ENCODE peak calls at places on chromosomes 5 and 9, in five cellular contexts. E is activated T-helper 1 cell treated with anti-CD3 and anti-CD28 coated beads, Interleukin-12 subunit alpha, Interleukin-12 subunit beta, Interleukin-2, Interleukin-4 antibody, amounts not matched to agents 30 ng/mL and 10 ng/mL and 1 ng/mL, durations not matched to agents 14 hours and 24 hours and 36 hours; S is naive thymus-derived CD8-positive, alpha-beta T cell; X is fibroblast of pulmonary artery; B is neuronal stem cell. M is an unnamed sample.

GRCh38 chr9:37034320-37034937 is 361 bp upstream of the PAX5 start:
- DNase-seq in E (no peak), S (no peak), X (no peak), B (no peak), M (no peak)

GRCh38 chr5:79229357-79230174 is 6.4 kb upstream of the JMY start:
- DNase-seq in B (no peak), S (no peak), X (no peak), E (peak), M (no peak)

GRCh38 chr9:3954950-3955670 is 344.8 kb downstream of the GLIS3 start:
- DNase-seq in X (peak), B (no peak), S (no peak), E (no peak), M (no peak)

GRCh38 chr9:79858509-79858908 is 286.7 kb downstream of the TLE4 start:
- DNase-seq in B (no peak), S (no peak), E (no peak), X (peak), M (no peak)

GRCh38 chr5:31995011-31995410 is 179.1 kb downstream of the GOLPH3 start:
- DNase-seq in B (no peak), S (no peak), X (no peak), E (no peak), M (no peak)

GRCh38 chr5:59731829-59732228 is 161.7 kb downstream of the PDE4D start:
- DNase-seq in E (no peak), X (no peak), S (no peak), B (no peak), M (no peak)

GRCh38 chr5:137753227-137753985 is 757 bp downstream of the HNRNPA0 start:
- DNase-seq in E (peak), X (no peak), S (no peak), B (peak), M (peak)

GRCh38 chr5:95631265-95631957 is 11.5 kb downstream of the GPR150 start:
- DNase-seq in B (no peak), S (no peak), X (peak), E (no peak), M (peak)

GRCh38 chr9:136693490-136694162 is 6.4 kb upstream of the AGPAT2 start:
- DNase-seq in B (no peak), X (no peak), S (no peak), E (no peak), M (peak)

GRCh38 chr5:35644543-35644942 is 26.9 kb downstream of the SPEF2 start:
- DNase-seq in E (no peak), S (no peak), B (no peak), X (no peak), M (no peak)

GRCh38 chr5:82699737-82700136 is 377.5 kb downstream of the TMEM167A start:
- DNase-seq in E (no peak), S (no peak), B (no peak), X (no peak), M (no peak)

GRCh38 chr9:127022913-127023665 is 99.3 kb downstream of the ANGPTL2 start:
- DNase-seq in E (no peak), B (no peak), S (no peak), X (no peak), M (no peak)

GRCh38 chr5:27144456-27144855 is 106.1 kb upstream of the CDH9 start:
- DNase-seq in B (no peak), S (no peak), X (no peak), E (no peak), M (no peak)

GRCh38 chr5:52657231-52657645 is 130.5 kb upstream of the ITGA1 start:
- DNase-seq in S (peak), B (peak), X (peak), E (no peak), M (no peak)

GRCh38 chr5:106454651-106455415 is 1215.9 kb downstream of the EFNA5 start:
- DNase-seq in B (peak), S (no peak), X (peak), E (no peak), M (peak)

GRCh38 chr9:105127863-105128220 is 116.6 kb upstream of the SLC44A1 start:
- DNase-seq in X (peak), B (no peak), S (peak), E (peak), M (no peak)

GRCh38 chr5:33891731-33892418 is at the start of gene ADAMTS12:
- DNase-seq in X (peak), B (peak), E (no peak), S (no peak), M (peak)

GRCh38 chr5:173644700-173645436 is 28.4 kb upstream of the BOD1 start:
- DNase-seq in B (no peak), E (no peak), X (peak), S (no peak), M (no peak)

GRCh38 chr9:125644819-125645507 is 62.0 kb downstream of the MAPKAP1 start:
- DNase-seq in E (no peak), X (no peak), S (no peak), B (no peak), M (no peak)

GRCh38 chr9:109448223-109448622 is 49.9 kb downstream of the PTPN3 start:
- DNase-seq in S (no peak), X (peak), B (no peak), E (no peak), M (no peak)

M was measured in MG63.